ENCODE peak calls at places on chromosomes 16 and 17, in seven cellular contexts. I is heart right ventricle, Y is NB4, K is lower leg skin, L is stomach, N is GM23338, R is prostate gland. Z is an unnamed sample.

GRCh38 chr16:2243781-2244180 is 7.5 kb downstream of the DNASE1L2 start:
- DNase-seq in N (no peak), L (no peak), Y (no peak), I (no peak), R (no peak), K (no peak), Z (no peak)

GRCh38 chr17:35740997-35741931 is 9.8 kb downstream of the RASL10B start:
- DNase-seq in Y (no peak), R (no peak), I (no peak), L (no peak), K (peak), N (peak), Z (no peak)

GRCh38 chr17:77666881-77667395 is 291.6 kb upstream of the TNRC6C start:
- DNase-seq in L (no peak), K (no peak), R (no peak), Y (peak), I (no peak), N (no peak), Z (no peak)

GRCh38 chr16:75219838-75220237 is 1.1 kb downstream of the CTRB1 start:
- DNase-seq in I (no peak), L (no peak), N (no peak), K (no peak), Y (no peak), R (no peak), Z (no peak)

GRCh38 chr16:73215482-73216377 is 167.8 kb upstream of the ZFHX3 start:
- DNase-seq in N (no peak), K (no peak), Y (no peak), I (no peak), R (no peak), L (no peak), Z (no peak)

GRCh38 chr16:79593074-79593531 is 7.4 kb downstream of the MAF start:
- DNase-seq in L (no peak), I (no peak), N (no peak), R (no peak), Y (no peak), K (no peak), Z (no peak)

GRCh38 chr16:22007509-22008214 is at the start of gene MOSMO:
- DNase-seq in I (peak), K (peak), Y (peak), N (peak), L (peak), R (peak), Z (no peak)

GRCh38 chr16:25012525-25012991 is 2.6 kb downstream of the ARHGAP17 start:
- DNase-seq in R (no peak), Y (peak), I (no peak), N (no peak), K (no peak), L (no peak), Z (peak)

GRCh38 chr17:35747540-35748017 is 5.5 kb downstream of the GAS2L2 start:
- DNase-seq in R (peak), N (peak), Y (peak), L (peak), K (peak), I (peak), Z (no peak)

GRCh38 chr16:57484515-57485005 is 1.7 kb downstream of the DOK4 start:
- DNase-seq in Y (no peak), L (no peak), N (no peak), I (no peak), R (no peak), K (no peak), Z (no peak)

GRCh38 chr17:21530311-21530710 is 154.2 kb downstream of the KCNJ12 start:
- DNase-seq in Y (no peak), R (no peak), N (no peak), K (no peak), I (no peak), L (no peak), Z (no peak)

GRCh38 chr17:28916302-28916934 is 13.5 kb upstream of the DHRS13 start:
- DNase-seq in Y (peak), R (peak), K (peak), I (no peak), L (peak), N (peak), Z (no peak)

GRCh38 chr16:89217388-89218191 is at the start of gene ZNF778:
- DNase-seq in I (peak), Y (peak), R (peak), K (peak), L (peak), N (peak), Z (no peak)

GRCh38 chr17:1590031-1590746 is 27.6 kb upstream of the PITPNA start:
- DNase-seq in I (peak), N (no peak), R (no peak), K (no peak), L (peak), Y (peak), Z (peak)

GRCh38 chr17:30236807-30237206 is 1.3 kb upstream of the SLC6A4 start:
- DNase-seq in K (peak), N (peak), R (peak), L (peak), Y (no peak), I (peak), Z (no peak)

GRCh38 chr16:84324439-84325262 is 30.0 kb downstream of the WFDC1 start:
- DNase-seq in L (no peak), R (no peak), N (no peak), I (no peak), Y (peak), K (no peak), Z (no peak)

GRCh38 chr16:85286066-85286712 is 173.9 kb upstream of the CIBAR2 start:
- DNase-seq in L (peak), R (peak), I (peak), N (no peak), K (peak), Y (no peak), Z (no peak)

GRCh38 chr16:85395207-85395912 is 217.8 kb upstream of the GSE1 start:
- DNase-seq in N (no peak), L (peak), I (peak), K (no peak), R (peak), Y (peak), Z (peak)

GRCh38 chr17:79907855-79908254 is 68.6 kb upstream of the CBX4 start:
- DNase-seq in I (no peak), R (no peak), Y (no peak), K (no peak), L (no peak), N (no peak), Z (peak)

GRCh38 chr17:62188713-62189112 is 123.6 kb upstream of the MED13 start:
- DNase-seq in N (no peak), I (no peak), Y (no peak), R (no peak), K (peak), L (peak), Z (no peak)

GRCh38 chr17:75344664-75345063 is 55.4 kb upstream of the SLC25A19 start:
- DNase-seq in I (no peak), Y (peak), K (no peak), N (peak), R (no peak), L (no peak), Z (no peak)

GRCh38 chr16:14013571-14014283 is 57.4 kb upstream of the MRTFB start:
- DNase-seq in I (no peak), N (peak), Y (no peak), K (peak), R (no peak), L (no peak), Z (peak)

GRCh38 chr17:50135316-50136095 is 5.5 kb upstream of the SAMD14 start:
- DNase-seq in I (no peak), Y (no peak), R (no peak), L (no peak), N (no peak), K (no peak), Z (no peak)

GRCh38 chr17:412211-413015 is 59.8 kb upstream of the RPH3AL start:
- DNase-seq in I (no peak), Y (peak), R (peak), L (peak), K (no peak), N (peak), Z (peak)

GRCh38 chr17:72189781-72190593 is 69.2 kb downstream of the SOX9 start:
- DNase-seq in Y (no peak), N (no peak), L (no peak), I (no peak), R (no peak), K (peak), Z (no peak)

GRCh38 chr17:31431795-31432658 is 40.6 kb downstream of the RAB11FIP4 start:
- DNase-seq in N (no peak), I (no peak), K (no peak), Y (no peak), L (no peak), R (no peak), Z (no peak)

DNA sequence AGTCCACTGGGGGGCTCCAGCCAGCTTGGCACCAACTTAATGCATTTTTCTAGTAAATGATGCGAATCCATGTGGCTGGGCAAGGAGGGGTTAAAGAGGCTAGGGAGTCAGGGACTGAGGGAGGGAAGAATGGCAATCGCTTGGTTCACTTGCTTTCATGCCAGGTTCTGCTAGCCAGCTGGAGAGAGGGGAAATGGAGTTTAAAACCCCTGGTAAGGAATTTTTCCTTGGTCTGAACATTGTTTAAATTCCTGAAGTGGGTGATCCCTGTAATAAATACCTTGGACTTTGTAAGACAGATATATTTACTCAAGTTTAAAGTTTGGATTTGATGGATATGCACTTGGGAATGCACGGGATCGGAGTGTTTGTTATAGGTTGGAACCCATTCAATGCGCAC is 22.8 kb downstream of the ANKFN1 start:
- DNase-seq in L (no peak), Y (no peak), I (no peak), K (no peak), R (no peak), N (peak), Z (no peak)
- TF ChIP-seq CTCF in L (no peak), Y (no peak), I (no peak), K (no peak), R (no peak), N (no peak), Z (no peak)

DNA sequence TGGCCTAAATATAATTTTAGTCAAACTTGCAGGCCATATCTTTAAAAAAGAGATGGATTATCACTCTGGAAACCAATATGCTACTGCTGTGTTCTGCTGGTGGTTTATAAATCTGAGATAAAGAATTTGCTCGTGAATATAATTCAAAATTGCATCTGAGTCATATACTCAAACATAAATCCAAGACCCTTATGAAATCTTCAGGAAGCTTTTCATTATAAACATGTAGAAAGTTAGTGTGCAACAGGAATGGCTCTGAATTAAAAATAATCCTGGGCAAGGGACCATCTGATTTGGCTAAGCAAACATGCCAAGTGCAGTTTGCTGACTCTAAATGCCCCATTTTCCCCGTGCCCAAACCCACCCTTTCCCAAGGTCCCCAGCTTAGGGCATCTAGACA is 57.3 kb downstream of the TEX2 start:
- DNase-seq in L (no peak), K (no peak), Y (no peak), I (no peak), R (no peak), N (no peak), Z (no peak)
- H3K4me3 ChIP-seq in L (no peak), K (no peak), Y (no peak), I (no peak), R (no peak), N (no peak), Z (no peak)

GRCh38 chr17:33200587-33200986 is 92.5 kb downstream of the ASIC2 start:
- DNase-seq in Y (peak), R (no peak), I (no peak), K (peak), L (no peak), N (peak), Z (no peak)
- TF ChIP-seq CTCF in Y (peak), R (no peak), I (no peak), K (no peak), L (no peak), N (peak), Z (no peak)

GRCh38 chr16:67391424-67392300 is 1.6 kb downstream of the TPPP3 start:
- DNase-seq in K (peak), I (peak), Y (peak), L (no peak), N (no peak), R (no peak), Z (no peak)

GRCh38 chr16:67394271-67395104 is 1.2 kb upstream of the TPPP3 start:
- DNase-seq in R (no peak), N (peak), I (peak), L (no peak), Y (peak), K (peak), Z (no peak)

GRCh38 chr16:67393790-67394270 is 532 bp upstream of the TPPP3 start:
- DNase-seq in K (no peak), N (no peak), R (no peak), L (no peak), I (no peak), Y (no peak), Z (no peak)

GRCh38 chr16:67392301-67393059 is 818 bp downstream of the TPPP3 start:
- DNase-seq in Y (no peak), I (no peak), L (no peak), N (no peak), R (no peak), K (peak), Z (no peak)

GRCh38 chr16:67393111-67393789 is at the start of gene TPPP3:
- DNase-seq in N (peak), L (peak), I (peak), R (no peak), K (peak), Y (no peak), Z (peak)
- H3K4me3 ChIP-seq in N (peak), L (peak), I (peak), R (peak), K (no peak), Y (no peak), Z (peak)

GRCh38 chr16:31007684-31008083 is 2.8 kb downstream of the STX1B start:
- DNase-seq in L (no peak), I (no peak), N (no peak), K (no peak), Y (no peak), R (no peak), Z (no peak)
- TF ChIP-seq CTCF in L (no peak), I (no peak), N (no peak), K (no peak), Y (no peak), R (no peak), Z (no peak)

GRCh38 chr17:78883533-78884131 is 19.4 kb downstream of the CEP295NL start:
- DNase-seq in K (peak), Y (peak), I (peak), R (peak), L (peak), N (peak), Z (peak)
- H3K4me3 ChIP-seq in K (no peak), Y (peak), I (peak), R (peak), L (peak), N (peak), Z (peak)

GRCh38 chr17:81184596-81184995 is 18.6 kb upstream of the AATK start:
- DNase-seq in Y (no peak), N (peak), L (no peak), K (no peak), R (no peak), I (no peak), Z (no peak)
- TF ChIP-seq CTCF in Y (no peak), N (no peak), L (no peak), K (no peak), R (no peak), I (no peak), Z (no peak)

Z was measured in BJ.